ENCODE peak calls at places on chromosome 10, in nine cellular contexts. X, K, W, D, I, O, B, H and N are unnamed samples.
A peak's percentile ranks its signal among the peaks of the same experiment; 100 is the strongest.

GRCh38 chr10:124515244-124515970 is 53.8 kb downstream of the LHPP start:
- DNase-seq in X (no peak), K (no peak), W (no peak), D (no peak), I (no peak), O (no peak), B (no peak), H (no peak), N (no peak)

GRCh38 chr10:86363833-86364511 is 2.6 kb downstream of the GRID1 start:
- DNase-seq in X (no peak), K (no peak), W (peak; percentile 23), D (no peak), I (no peak), O (peak; percentile 58), B (peak; percentile 83), H (no peak), N (no peak)

GRCh38 chr10:132788180-132788830 is 2.4 kb upstream of the NKX6-2 start:
- DNase-seq in X (peak; percentile 35), K (peak; percentile 22), W (peak; percentile 26), D (no peak), I (peak; percentile 42), O (peak; percentile 63), B (no peak), H (no peak), N (no peak)

GRCh38 chr10:131811239-131812011 is 89.4 kb upstream of the PPP2R2D start:
- DNase-seq in X (no peak), K (no peak), W (no peak), D (no peak), I (no peak), O (no peak), B (peak; percentile 60), H (no peak), N (no peak)

GRCh38 chr10:103124420-103125096 is 68.5 kb downstream of the NT5C2 start:
- DNase-seq in X (no peak), K (no peak), W (peak; percentile 20), D (no peak), I (no peak), O (no peak), B (no peak), H (no peak), N (no peak)

GRCh38 chr10:19922236-19922963 is 106.2 kb downstream of the PLXDC2 start:
- DNase-seq in X (peak; percentile 41), K (peak; percentile 87), W (no peak), D (peak; percentile 83), I (peak; percentile 11), O (no peak), B (no peak), H (no peak), N (no peak)

GRCh38 chr10:46033602-46034011 is 3.2 kb upstream of the NCOA4 start:
- DNase-seq in X (peak; percentile 14), K (peak; percentile 88), W (no peak), D (peak; percentile 77), I (peak; percentile 39), O (no peak), B (no peak), H (no peak), N (peak; percentile 22)

GRCh38 chr10:127398140-127398966 is 150.8 kb upstream of the NPS start:
- DNase-seq in X (no peak), K (peak; percentile 9), W (no peak), D (peak; percentile 72), I (peak; percentile 11), O (peak; percentile 50), B (no peak), H (no peak), N (peak; percentile 59)

GRCh38 chr10:35328404-35329037 is 7.8 kb upstream of the CCNY start:
- DNase-seq in X (no peak), K (peak; percentile 70), W (no peak), D (peak; percentile 69), I (no peak), O (no peak), B (no peak), H (no peak), N (no peak)

GRCh38 chr10:33459597-33459996 is 125.1 kb upstream of the NRP1 start:
- DNase-seq in X (no peak), K (no peak), W (no peak), D (no peak), I (no peak), O (no peak), B (no peak), H (no peak), N (no peak)

GRCh38 chr10:49242604-49243003 is 54.4 kb upstream of the TMEM273 start:
- DNase-seq in X (no peak), K (no peak), W (no peak), D (no peak), I (no peak), O (no peak), B (no peak), H (no peak), N (no peak)

GRCh38 chr10:33883881-33884280 is 549.4 kb upstream of the NRP1 start:
- DNase-seq in X (no peak), K (no peak), W (no peak), D (no peak), I (no peak), O (no peak), B (no peak), H (no peak), N (no peak)

GRCh38 chr10:21208666-21209316 is 311.7 kb upstream of the NEBL start:
- DNase-seq in X (no peak), K (no peak), W (no peak), D (no peak), I (no peak), O (no peak), B (no peak), H (no peak), N (no peak)

GRCh38 chr10:30935078-30935477 is 96.6 kb downstream of the ZNF438 start:
- DNase-seq in X (no peak), K (no peak), W (no peak), D (no peak), I (no peak), O (no peak), B (no peak), H (no peak), N (no peak)

GRCh38 chr10:77296534-77297369 is 340.9 kb downstream of the KCNMA1 start:
- DNase-seq in X (no peak), K (no peak), W (no peak), D (no peak), I (no peak), O (no peak), B (no peak), H (no peak), N (no peak)

GRCh38 chr10:79446451-79447020 is 1.1 kb upstream of the ZCCHC24 start:
- DNase-seq in X (peak; percentile 58), K (peak; percentile 53), W (peak; percentile 32), D (no peak), I (no peak), O (peak; percentile 63), B (peak; percentile 92), H (no peak), N (no peak)

GRCh38 chr10:131896403-131896802 is 4.4 kb upstream of the PPP2R2D start:
- DNase-seq in X (no peak), K (no peak), W (no peak), D (no peak), I (no peak), O (no peak), B (no peak), H (no peak), N (no peak)

GRCh38 chr10:125584954-125585353 is 98.0 kb downstream of the TEX36 start:
- DNase-seq in X (no peak), K (no peak), W (no peak), D (no peak), I (peak; percentile 22), O (no peak), B (no peak), H (no peak), N (no peak)

GRCh38 chr10:108783897-108784296 is 1139.4 kb downstream of the XPNPEP1 start:
- DNase-seq in X (peak; percentile 32), K (peak; percentile 56), W (peak; percentile 31), D (peak; percentile 0), I (no peak), O (no peak), B (no peak), H (no peak), N (peak; percentile 5)

GRCh38 chr10:122475581-122475980 is 14.2 kb downstream of the HTRA1 start:
- DNase-seq in X (no peak), K (no peak), W (no peak), D (no peak), I (peak; percentile 34), O (peak; percentile 78), B (peak; percentile 53), H (no peak), N (no peak)

GRCh38 chr10:79905322-79906314 is 43.3 kb downstream of the SFTPD start:
- DNase-seq in X (no peak), K (peak; percentile 39), W (peak; percentile 37), D (peak; percentile 24), I (no peak), O (no peak), B (no peak), H (no peak), N (no peak)

GRCh38 chr10:11208908-11209809 is 191.5 kb downstream of the CELF2 start:
- DNase-seq in X (no peak), K (no peak), W (peak; percentile 57), D (no peak), I (no peak), O (no peak), B (no peak), H (no peak), N (no peak)

GRCh38 chr10:26800468-26800867 is 60.3 kb downstream of the ABI1 start:
- DNase-seq in X (no peak), K (no peak), W (no peak), D (no peak), I (no peak), O (no peak), B (no peak), H (no peak), N (no peak)

GRCh38 chr10:130656582-130657133 is 520.5 kb downstream of the GLRX3 start:
- DNase-seq in X (no peak), K (no peak), W (no peak), D (no peak), I (no peak), O (no peak), B (no peak), H (no peak), N (no peak)

GRCh38 chr10:95963202-95963991 is 55.6 kb downstream of the CC2D2B start:
- DNase-seq in X (no peak), K (no peak), W (no peak), D (no peak), I (no peak), O (no peak), B (no peak), H (no peak), N (no peak)

GRCh38 chr10:79375321-79376077 is 28.2 kb downstream of the PPIF start:
- DNase-seq in X (peak; percentile 1), K (peak; percentile 67), W (no peak), D (peak; percentile 41), I (no peak), O (no peak), B (peak; percentile 78), H (no peak), N (no peak)

GRCh38 chr10:86523348-86523747 is 1.8 kb upstream of the WAPL start:
- DNase-seq in X (no peak), K (no peak), W (no peak), D (no peak), I (peak; percentile 30), O (no peak), B (no peak), H (no peak), N (no peak)

GRCh38 chr10:1596482-1596881 is 140.8 kb downstream of the ADARB2 start:
- DNase-seq in X (no peak), K (no peak), W (no peak), D (no peak), I (no peak), O (peak; percentile 25), B (peak; percentile 82), H (no peak), N (no peak)